ENCODE peak calls at places on chromosomes 16 and 17, in eight cellular contexts. One of them, this sample, is unnamed.
A peak's percentile ranks its signal among the peaks of the same experiment; 100 is the strongest.

GRCh38 chr17:27633312-27634025 is 2.5 kb downstream of the LGALS9 start:
- DNase-seq in uterus: peak; percentile 55
- DNase-seq in tibial artery: peak; percentile 55
- DNase-seq in iPS DF 6.9: no peak
- DNase-seq in cardiac muscle cell: no peak
- DNase-seq in CD4-positive, CD25-positive, alpha-beta regulatory T cell: no peak
- DNase-seq in hepatocyte: no peak
- DNase-seq in heart left ventricle: no peak
- DNase-seq in this sample: no peak

GRCh38 chr17:29581583-29582253 is 7.7 kb downstream of the GIT1 start:
- DNase-seq in tibial artery: no peak
- DNase-seq in uterus: no peak
- DNase-seq in heart left ventricle: peak; percentile 6
- DNase-seq in hepatocyte: no peak
- DNase-seq in iPS DF 6.9: no peak
- DNase-seq in CD4-positive, CD25-positive, alpha-beta regulatory T cell: no peak
- DNase-seq in cardiac muscle cell: no peak
- DNase-seq in this sample: peak; percentile 77

GRCh38 chr16:24920568-24920967 is 74.8 kb downstream of the SLC5A11 start:
- DNase-seq in uterus: no peak
- DNase-seq in cardiac muscle cell: no peak
- DNase-seq in heart left ventricle: no peak
- DNase-seq in CD4-positive, CD25-positive, alpha-beta regulatory T cell: no peak
- DNase-seq in iPS DF 6.9: no peak
- DNase-seq in hepatocyte: no peak
- DNase-seq in tibial artery: no peak
- DNase-seq in this sample: no peak

GRCh38 chr17:7029096-7029495 is 6.2 kb downstream of the BCL6B start:
- DNase-seq in tibial artery: no peak
- DNase-seq in cardiac muscle cell: no peak
- DNase-seq in CD4-positive, CD25-positive, alpha-beta regulatory T cell: no peak
- DNase-seq in iPS DF 6.9: no peak
- DNase-seq in heart left ventricle: no peak
- DNase-seq in uterus: no peak
- DNase-seq in hepatocyte: no peak
- DNase-seq in this sample: no peak

GRCh38 chr16:20074089-20074956 is 633 bp upstream of the GPR139 start:
- DNase-seq in uterus: no peak
- DNase-seq in CD4-positive, CD25-positive, alpha-beta regulatory T cell: no peak
- DNase-seq in tibial artery: no peak
- DNase-seq in iPS DF 6.9: no peak
- DNase-seq in cardiac muscle cell: no peak
- DNase-seq in hepatocyte: no peak
- DNase-seq in heart left ventricle: no peak
- DNase-seq in this sample: no peak

GRCh38 chr16:80656731-80657150 is 115.9 kb downstream of the DYNLRB2 start:
- DNase-seq in tibial artery: no peak
- DNase-seq in CD4-positive, CD25-positive, alpha-beta regulatory T cell: peak; percentile 55
- DNase-seq in iPS DF 6.9: no peak
- DNase-seq in hepatocyte: peak; percentile 19
- DNase-seq in cardiac muscle cell: no peak
- DNase-seq in uterus: no peak
- DNase-seq in heart left ventricle: no peak
- DNase-seq in this sample: no peak

GRCh38 chr16:10782628-10783027 is 36.0 kb downstream of the TVP23A start:
- DNase-seq in tibial artery: no peak
- DNase-seq in uterus: no peak
- DNase-seq in hepatocyte: no peak
- DNase-seq in CD4-positive, CD25-positive, alpha-beta regulatory T cell: no peak
- DNase-seq in iPS DF 6.9: no peak
- DNase-seq in heart left ventricle: no peak
- DNase-seq in cardiac muscle cell: no peak
- DNase-seq in this sample: no peak

GRCh38 chr16:81610144-81610842 is 165.7 kb downstream of the CMIP start:
- DNase-seq in heart left ventricle: peak; percentile 74
- DNase-seq in CD4-positive, CD25-positive, alpha-beta regulatory T cell: no peak
- DNase-seq in uterus: peak; percentile 83
- DNase-seq in hepatocyte: peak; percentile 47
- DNase-seq in cardiac muscle cell: no peak
- DNase-seq in iPS DF 6.9: no peak
- DNase-seq in tibial artery: peak; percentile 82
- DNase-seq in this sample: no peak

GRCh38 chr17:66829883-66830282 is 5.0 kb upstream of the CACNG5 start:
- DNase-seq in hepatocyte: no peak
- DNase-seq in cardiac muscle cell: peak; percentile 21
- DNase-seq in iPS DF 6.9: no peak
- DNase-seq in tibial artery: no peak
- DNase-seq in heart left ventricle: no peak
- DNase-seq in CD4-positive, CD25-positive, alpha-beta regulatory T cell: no peak
- DNase-seq in uterus: no peak
- DNase-seq in this sample: no peak

GRCh38 chr16:23587726-23588125 is 8.4 kb downstream of the NDUFAB1 start:
- DNase-seq in hepatocyte: no peak
- DNase-seq in cardiac muscle cell: no peak
- DNase-seq in CD4-positive, CD25-positive, alpha-beta regulatory T cell: no peak
- DNase-seq in heart left ventricle: no peak
- DNase-seq in tibial artery: no peak
- DNase-seq in uterus: no peak
- DNase-seq in iPS DF 6.9: no peak
- DNase-seq in this sample: no peak

GRCh38 chr16:85250609-85251223 is 138.4 kb upstream of the CIBAR2 start:
- DNase-seq in cardiac muscle cell: no peak
- DNase-seq in hepatocyte: no peak
- DNase-seq in heart left ventricle: no peak
- DNase-seq in CD4-positive, CD25-positive, alpha-beta regulatory T cell: no peak
- DNase-seq in tibial artery: no peak
- DNase-seq in iPS DF 6.9: no peak
- DNase-seq in uterus: no peak
- DNase-seq in this sample: no peak

GRCh38 chr17:63535640-63536039 is 12.5 kb downstream of the KCNH6 start:
- DNase-seq in CD4-positive, CD25-positive, alpha-beta regulatory T cell: no peak
- DNase-seq in hepatocyte: no peak
- DNase-seq in cardiac muscle cell: no peak
- DNase-seq in tibial artery: no peak
- DNase-seq in iPS DF 6.9: no peak
- DNase-seq in heart left ventricle: no peak
- DNase-seq in uterus: no peak
- DNase-seq in this sample: no peak

GRCh38 chr17:81564778-81565177 is 12.6 kb upstream of the FAAP100 start:
- DNase-seq in heart left ventricle: no peak
- DNase-seq in iPS DF 6.9: no peak
- DNase-seq in uterus: no peak
- DNase-seq in hepatocyte: no peak
- DNase-seq in cardiac muscle cell: no peak
- DNase-seq in tibial artery: no peak
- DNase-seq in CD4-positive, CD25-positive, alpha-beta regulatory T cell: no peak
- DNase-seq in this sample: no peak

DNA sequence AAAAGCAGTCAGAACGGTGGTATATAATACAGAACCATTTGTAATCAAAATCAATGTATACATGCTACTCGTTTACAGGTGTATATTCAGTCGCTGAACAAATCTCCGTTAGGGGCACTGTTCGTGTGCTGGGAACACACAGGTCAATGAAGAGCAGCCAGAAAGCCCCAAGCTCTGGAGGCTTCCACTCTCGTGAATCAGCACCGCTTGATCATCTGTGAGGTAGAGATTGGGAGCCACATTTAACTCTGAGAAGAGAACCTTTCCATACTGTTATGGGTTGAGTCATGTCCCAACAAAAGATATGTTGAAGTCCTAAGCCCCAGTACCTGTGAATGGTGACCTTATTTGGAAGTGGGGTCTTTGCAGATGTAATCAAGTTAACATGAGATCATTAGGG is 5.4 kb upstream of the CYTH1 start:
- DNase-seq in tibial artery: no peak
- DNase-seq in CD4-positive, CD25-positive, alpha-beta regulatory T cell: no peak
- DNase-seq in heart left ventricle: no peak
- DNase-seq in hepatocyte: no peak
- DNase-seq in iPS DF 6.9: no peak
- DNase-seq in cardiac muscle cell: no peak
- DNase-seq in uterus: no peak
- DNase-seq in this sample: no peak
- H3K4me1 ChIP-seq in tibial artery: no peaks in the 10 kb centered on the region
- H3K4me1 ChIP-seq in CD4-positive, CD25-positive, alpha-beta regulatory T cell: peaks cover 41% of the 10 kb centered on the region
- H3K4me1 ChIP-seq in heart left ventricle: peaks cover 39% of the 10 kb centered on the region
- H3K4me1 ChIP-seq in hepatocyte: peaks cover 40% of the 10 kb centered on the region
- H3K4me1 ChIP-seq in iPS DF 6.9: no peaks in the 10 kb centered on the region
- H3K4me1 ChIP-seq in cardiac muscle cell: peaks cover 27% of the 10 kb centered on the region
- H3K4me1 ChIP-seq in uterus: no peaks in the 10 kb centered on the region
- H3K4me1 ChIP-seq in this sample: peaks cover 25% of the 10 kb centered on the region

GRCh38 chr16:28013878-28014277 is 49.6 kb downstream of the GSG1L start:
- DNase-seq in iPS DF 6.9: no peak
- DNase-seq in cardiac muscle cell: no peak
- DNase-seq in uterus: no peak
- DNase-seq in hepatocyte: no peak
- DNase-seq in tibial artery: no peak
- DNase-seq in CD4-positive, CD25-positive, alpha-beta regulatory T cell: no peak
- DNase-seq in heart left ventricle: no peak
- DNase-seq in this sample: no peak

GRCh38 chr16:28011223-28011622 is 52.3 kb downstream of the GSG1L start:
- DNase-seq in cardiac muscle cell: no peak
- DNase-seq in uterus: no peak
- DNase-seq in CD4-positive, CD25-positive, alpha-beta regulatory T cell: no peak
- DNase-seq in heart left ventricle: no peak
- DNase-seq in tibial artery: no peak
- DNase-seq in hepatocyte: no peak
- DNase-seq in iPS DF 6.9: no peak
- DNase-seq in this sample: no peak

GRCh38 chr16:28013392-28013791 is 50.1 kb downstream of the GSG1L start:
- DNase-seq in hepatocyte: no peak
- DNase-seq in CD4-positive, CD25-positive, alpha-beta regulatory T cell: no peak
- DNase-seq in cardiac muscle cell: no peak
- DNase-seq in iPS DF 6.9: no peak
- DNase-seq in uterus: no peak
- DNase-seq in tibial artery: no peak
- DNase-seq in heart left ventricle: no peak
- DNase-seq in this sample: no peak

GRCh38 chr16:28010671-28011070 is 52.8 kb downstream of the GSG1L start:
- DNase-seq in heart left ventricle: no peak
- DNase-seq in hepatocyte: no peak
- DNase-seq in iPS DF 6.9: no peak
- DNase-seq in tibial artery: no peak
- DNase-seq in uterus: no peak
- DNase-seq in CD4-positive, CD25-positive, alpha-beta regulatory T cell: no peak
- DNase-seq in cardiac muscle cell: no peak
- DNase-seq in this sample: no peak

GRCh38 chr16:28012031-28012445 is 51.5 kb downstream of the GSG1L start:
- DNase-seq in iPS DF 6.9: no peak
- DNase-seq in cardiac muscle cell: peak; percentile 8
- DNase-seq in uterus: no peak
- DNase-seq in hepatocyte: no peak
- DNase-seq in CD4-positive, CD25-positive, alpha-beta regulatory T cell: no peak
- DNase-seq in heart left ventricle: no peak
- DNase-seq in tibial artery: no peak
- DNase-seq in this sample: no peak
- H3K27ac ChIP-seq in iPS DF 6.9: no peak overlapping the region
- H3K27ac ChIP-seq in cardiac muscle cell: no peak overlapping the region
- H3K27ac ChIP-seq in uterus: no peak overlapping the region
- H3K27ac ChIP-seq in hepatocyte: no peak overlapping the region
- H3K27ac ChIP-seq in CD4-positive, CD25-positive, alpha-beta regulatory T cell: no peak overlapping the region
- H3K27ac ChIP-seq in heart left ventricle: no peak overlapping the region
- H3K27ac ChIP-seq in tibial artery: no peak overlapping the region
- H3K27ac ChIP-seq in this sample: no peak overlapping the region

GRCh38 chr17:74454197-74455024 is 12.0 kb upstream of the CD300A start:
- DNase-seq in cardiac muscle cell: no peak
- DNase-seq in heart left ventricle: peak; percentile 96
- DNase-seq in tibial artery: peak; percentile 91
- DNase-seq in CD4-positive, CD25-positive, alpha-beta regulatory T cell: peak; percentile 28
- DNase-seq in uterus: peak; percentile 92
- DNase-seq in iPS DF 6.9: no peak
- DNase-seq in hepatocyte: peak; percentile 97
- DNase-seq in this sample: peak; percentile 90

GRCh38 chr17:74453665-74454196 is 12.7 kb upstream of the CD300A start:
- DNase-seq in hepatocyte: no peak
- DNase-seq in heart left ventricle: no peak
- DNase-seq in CD4-positive, CD25-positive, alpha-beta regulatory T cell: no peak
- DNase-seq in iPS DF 6.9: no peak
- DNase-seq in uterus: no peak
- DNase-seq in tibial artery: no peak
- DNase-seq in cardiac muscle cell: peak; percentile 93
- DNase-seq in this sample: peak; percentile 97

GRCh38 chr17:74457146-74457819 is 9.2 kb upstream of the CD300A start:
- DNase-seq in heart left ventricle: peak; percentile 73
- DNase-seq in cardiac muscle cell: peak; percentile 85
- DNase-seq in uterus: peak; percentile 80
- DNase-seq in tibial artery: peak; percentile 78
- DNase-seq in CD4-positive, CD25-positive, alpha-beta regulatory T cell: peak; percentile 61
- DNase-seq in hepatocyte: peak; percentile 85
- DNase-seq in iPS DF 6.9: no peak
- DNase-seq in this sample: peak; percentile 80

GRCh38 chr17:74452841-74453661 is 13.4 kb upstream of the CD300A start:
- DNase-seq in cardiac muscle cell: no peak
- DNase-seq in tibial artery: no peak
- DNase-seq in hepatocyte: peak; percentile 40
- DNase-seq in CD4-positive, CD25-positive, alpha-beta regulatory T cell: no peak
- DNase-seq in heart left ventricle: no peak
- DNase-seq in uterus: no peak
- DNase-seq in iPS DF 6.9: no peak
- DNase-seq in this sample: peak; percentile 85

DNA sequence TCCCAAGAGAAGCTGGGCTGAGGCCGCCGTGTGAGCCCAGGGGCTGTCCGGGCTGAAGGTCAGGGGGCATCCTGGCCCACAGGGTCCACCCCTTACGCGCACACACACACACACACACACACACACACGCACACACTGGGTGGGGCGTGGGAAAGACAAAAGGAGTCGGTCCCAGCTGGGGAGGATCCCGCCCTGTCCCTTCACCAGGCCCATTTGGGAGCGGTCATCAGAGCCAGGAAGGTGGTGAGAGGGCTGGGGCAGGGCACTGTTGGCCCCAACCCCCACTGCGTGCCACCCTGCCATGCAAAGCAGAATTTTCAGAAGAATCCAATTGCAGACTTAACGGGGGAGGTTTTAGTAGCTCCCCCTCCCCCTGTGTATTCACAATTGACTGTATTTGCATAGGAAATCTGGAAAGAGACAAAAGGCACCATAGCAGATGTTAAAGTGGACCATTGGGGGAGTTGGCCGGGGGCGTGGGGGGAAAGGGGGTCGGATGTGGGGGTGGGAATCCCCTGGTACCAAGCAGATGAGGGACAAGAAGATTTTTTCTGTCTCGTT is 11.3 kb upstream of the CD300A start:
- DNase-seq in CD4-positive, CD25-positive, alpha-beta regulatory T cell: no peak
- DNase-seq in tibial artery: no peak
- DNase-seq in hepatocyte: no peak
- DNase-seq in uterus: no peak
- DNase-seq in heart left ventricle: peak; percentile 47
- DNase-seq in iPS DF 6.9: no peak
- DNase-seq in cardiac muscle cell: no peak
- DNase-seq in this sample: no peak
- H3K4me3 ChIP-seq in CD4-positive, CD25-positive, alpha-beta regulatory T cell: no peak overlapping the region
- H3K4me3 ChIP-seq in tibial artery: no peak overlapping the region
- H3K4me3 ChIP-seq in hepatocyte: no peak overlapping the region
- H3K4me3 ChIP-seq in uterus: no peak overlapping the region
- H3K4me3 ChIP-seq in heart left ventricle: no peak overlapping the region
- H3K4me3 ChIP-seq in iPS DF 6.9: no peak overlapping the region
- H3K4me3 ChIP-seq in cardiac muscle cell: no peak overlapping the region
- H3K4me3 ChIP-seq in this sample: no peak overlapping the region

DNA sequence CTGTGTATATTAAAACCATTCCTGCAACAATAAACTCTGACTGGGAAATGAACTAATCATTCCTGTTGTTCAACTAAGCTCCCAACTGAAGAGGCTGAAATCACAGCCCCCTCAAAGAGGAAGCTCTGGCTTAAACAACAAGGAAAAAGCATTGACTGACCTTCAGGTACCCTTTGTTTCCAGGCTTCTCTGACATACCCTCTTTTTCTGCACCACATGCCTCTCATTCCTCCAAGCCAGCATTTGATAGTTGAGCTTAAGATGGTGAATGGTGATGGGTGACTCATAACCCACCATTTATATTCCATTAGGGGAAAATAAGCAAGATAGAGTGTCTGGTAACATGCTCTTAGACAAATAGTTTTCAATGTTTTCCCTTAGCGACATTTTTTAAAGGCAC is 470.8 kb upstream of the SOX9 start:
- DNase-seq in CD4-positive, CD25-positive, alpha-beta regulatory T cell: no peak
- DNase-seq in tibial artery: no peak
- DNase-seq in heart left ventricle: no peak
- DNase-seq in hepatocyte: no peak
- DNase-seq in uterus: no peak
- DNase-seq in cardiac muscle cell: no peak
- DNase-seq in iPS DF 6.9: no peak
- DNase-seq in this sample: no peak
- H3K4me1 ChIP-seq in CD4-positive, CD25-positive, alpha-beta regulatory T cell: no peaks in the 10 kb centered on the region
- H3K4me1 ChIP-seq in tibial artery: no peaks in the 10 kb centered on the region
- H3K4me1 ChIP-seq in heart left ventricle: no peaks in the 10 kb centered on the region
- H3K4me1 ChIP-seq in hepatocyte: no peaks in the 10 kb centered on the region
- H3K4me1 ChIP-seq in uterus: no peaks in the 10 kb centered on the region
- H3K4me1 ChIP-seq in cardiac muscle cell: no peaks in the 10 kb centered on the region
- H3K4me1 ChIP-seq in iPS DF 6.9: no peaks in the 10 kb centered on the region
- H3K4me1 ChIP-seq in this sample: no peaks in the 10 kb centered on the region